ENCODE peak calls at places on chromosomes 16 and 17, in eight cellular contexts. L is Ammon's horn; Q is A172; I is pulmonary artery endothelial cell; U is transverse colon; F is stimulated activated CD8-positive, alpha-beta memory T cell treated with anti-CD3 and anti-CD28 coated beads, Interleukin-15, amount 100 ng/mL, for 24 hours; P is foreskin melanocyte; H is stimulated activated CD4-positive, alpha-beta T cell treated with anti-CD3 and anti-CD28 coated beads, Interleukin-15, amount 100 ng/mL, for 1 hour. B is an unnamed sample.

GRCh38 chr17:54021418-54021817 is 198.7 kb downstream of the KIF2B start:
- DNase-seq in L (no peak), I (no peak), Q (no peak), U (no peak), P (no peak), H (no peak), F (no peak), B (no peak)

GRCh38 chr16:88642881-88643545 is 4.6 kb downstream of the IL17C start:
- DNase-seq in U (no peak), F (no peak), L (no peak), P (no peak), H (no peak), Q (no peak), I (no peak), B (peak)

GRCh38 chr16:52494621-52495020 is 52.3 kb downstream of the TOX3 start:
- DNase-seq in I (no peak), F (no peak), U (no peak), H (no peak), Q (no peak), L (no peak), P (no peak), B (no peak)

GRCh38 chr16:4911831-4912422 is 25.0 kb downstream of the PPL start:
- DNase-seq in Q (peak), H (no peak), P (no peak), I (no peak), F (no peak), L (no peak), U (no peak), B (no peak)

GRCh38 chr16:54240180-54241125 is 46.1 kb downstream of the IRX3 start:
- DNase-seq in P (no peak), H (no peak), F (no peak), U (no peak), I (no peak), Q (no peak), L (no peak), B (no peak)

GRCh38 chr17:65158622-65159021 is 21.5 kb downstream of the RGS9 start:
- DNase-seq in L (no peak), U (no peak), F (no peak), Q (no peak), P (no peak), H (no peak), I (no peak), B (no peak)

GRCh38 chr16:66528294-66528693 is 21.6 kb downstream of the TK2 start:
- DNase-seq in F (no peak), I (no peak), P (no peak), U (no peak), Q (no peak), H (no peak), L (no peak), B (no peak)

GRCh38 chr17:81025065-81025751 is 9.7 kb upstream of the BAIAP2 start:
- DNase-seq in H (no peak), L (peak), I (no peak), U (no peak), F (no peak), Q (no peak), P (peak), B (peak)

GRCh38 chr16:85359147-85359822 is 247.0 kb upstream of the CIBAR2 start:
- DNase-seq in P (no peak), I (no peak), U (no peak), H (no peak), F (no peak), L (no peak), Q (peak), B (no peak)

GRCh38 chr16:50096791-50097190 is 31.0 kb downstream of the HEATR3 start:
- DNase-seq in Q (peak), L (no peak), F (no peak), I (no peak), H (no peak), P (no peak), U (no peak), B (no peak)

GRCh38 chr16:3983081-3983520 is 102.6 kb upstream of the CREBBP start:
- DNase-seq in P (no peak), L (peak), H (no peak), I (no peak), Q (peak), U (peak), F (no peak), B (peak)

GRCh38 chr17:64950871-64951270 is 31.6 kb upstream of the LRRC37A3 start:
- DNase-seq in H (no peak), F (no peak), I (peak), P (no peak), L (no peak), U (no peak), Q (no peak), B (no peak)

GRCh38 chr17:75412455-75413317 is 7.2 kb upstream of the GRB2 start:
- DNase-seq in U (peak), P (peak), I (no peak), F (no peak), L (peak), Q (peak), H (peak), B (no peak)

GRCh38 chr17:59651346-59651745 is 31.7 kb downstream of the CLTC start:
- DNase-seq in L (no peak), P (no peak), I (no peak), Q (peak), F (no peak), H (no peak), U (no peak), B (no peak)

GRCh38 chr16:20868890-20869289 is 31.3 kb downstream of the DCUN1D3 start:
- DNase-seq in F (no peak), Q (peak), U (peak), L (peak), P (peak), I (no peak), H (no peak), B (peak)

B was measured in left lung.